ENCODE peak calls at places on chromosomes 3 and 15, in four cellular contexts. M is neuronal stem cell, S is upper lobe of right lung, C is right lobe of liver. P is an unnamed sample.

GRCh38 chr15:80844011-80844732 is 65.0 kb downstream of the CEMIP start:
- DNase-seq in C (no peak), S (no peak), M (no peak), P (no peak)

GRCh38 chr3:14600856-14601610 is 50.5 kb upstream of the CCDC174 start:
- DNase-seq in C (no peak), M (no peak), S (no peak), P (no peak)

GRCh38 chr3:147816770-147817169 is 407.6 kb downstream of the ZIC1 start:
- DNase-seq in M (no peak), C (peak; percentile 19), S (no peak), P (peak; percentile 76)

GRCh38 chr15:90184786-90185704 is 16.1 kb upstream of the SEMA4B start:
- DNase-seq in S (peak; percentile 89), C (peak; percentile 88), M (peak; percentile 51), P (peak; percentile 76)

GRCh38 chr15:62482715-62483429 is 317.8 kb upstream of the C2CD4B start:
- DNase-seq in M (peak; percentile 33), C (no peak), S (no peak), P (no peak)

GRCh38 chr3:126117786-126118185 is 33.9 kb upstream of the SLC41A3 start:
- DNase-seq in S (peak; percentile 46), M (no peak), C (no peak), P (no peak)

GRCh38 chr15:48470096-48470495 is 138.9 kb downstream of the DUT start:
- DNase-seq in S (no peak), M (no peak), C (no peak), P (no peak)

GRCh38 chr3:62332771-62333381 is 40.5 kb downstream of the FEZF2 start:
- DNase-seq in S (no peak), C (no peak), M (peak; percentile 15), P (peak; percentile 8)

GRCh38 chr15:90840954-90841353 is 27.4 kb upstream of the FURIN start:
- DNase-seq in S (no peak), C (no peak), M (no peak), P (no peak)

GRCh38 chr3:170745211-170745718 is 124.7 kb downstream of the RPL22L1 start:
- DNase-seq in S (no peak), M (no peak), C (no peak), P (no peak)

GRCh38 chr3:55885721-55886120 is 398.6 kb upstream of the WNT5A start:
- DNase-seq in M (no peak), C (no peak), S (no peak), P (no peak)

GRCh38 chr3:37814547-37814946 is 47.1 kb upstream of the CTDSPL start:
- DNase-seq in M (no peak), C (no peak), S (no peak), P (no peak)

GRCh38 chr15:65626856-65627255 is 5.1 kb downstream of the SLC24A1 start:
- DNase-seq in S (no peak), M (no peak), C (no peak), P (no peak)

GRCh38 chr3:16203031-16203430 is 28.6 kb downstream of the GALNT15 start:
- DNase-seq in M (no peak), C (no peak), S (no peak), P (no peak)

GRCh38 chr3:23325466-23326065 is 122.4 kb downstream of the UBE2E2 start:
- DNase-seq in M (no peak), C (no peak), S (no peak), P (no peak)

GRCh38 chr15:61299060-61299763 is 70.1 kb upstream of the RORA start:
- DNase-seq in C (no peak), S (no peak), M (no peak), P (no peak)

GRCh38 chr3:184085389-184085852 is 11.4 kb upstream of the HTR3E start:
- DNase-seq in C (no peak), M (no peak), S (no peak), P (no peak)

GRCh38 chr15:25619761-25620160 is 180.9 kb upstream of the UBE3A start:
- DNase-seq in M (no peak), C (no peak), S (no peak), P (no peak)

GRCh38 chr3:116391296-116392201 is 53.7 kb downstream of the LSAMP start:
- DNase-seq in M (no peak), C (peak; percentile 16), S (peak; percentile 57), P (no peak)

GRCh38 chr3:103308921-103309320 is 874.1 kb downstream of the ZPLD1 start:
- DNase-seq in M (no peak), C (no peak), S (no peak), P (no peak)

GRCh38 chr3:69665026-69665739 is 74.1 kb upstream of the MITF start:
- DNase-seq in M (no peak), S (no peak), C (no peak), P (peak; percentile 59)

GRCh38 chr3:184004483-184004882 is 13.2 kb downstream of the ABCC5 start:
- DNase-seq in C (no peak), M (no peak), S (no peak), P (no peak)

GRCh38 chr15:40087991-40088928 is 20.4 kb downstream of the BMF start:
- DNase-seq in C (peak; percentile 76), M (no peak), S (peak; percentile 60), P (no peak)

GRCh38 chr3:189967254-189967865 is 153.3 kb downstream of the P3H2 start:
- DNase-seq in S (no peak), C (no peak), M (peak; percentile 55), P (peak; percentile 48)

GRCh38 chr3:32778389-32778788 is 39.4 kb upstream of the TRIM71 start:
- DNase-seq in M (no peak), C (no peak), S (no peak), P (no peak)

GRCh38 chr15:25611603-25612002 is 172.8 kb upstream of the UBE3A start:
- DNase-seq in S (no peak), C (no peak), M (no peak), P (no peak)

GRCh38 chr3:64533565-64534317 is 154.1 kb downstream of the ADAMTS9 start:
- DNase-seq in M (peak; percentile 85), S (peak; percentile 87), C (peak; percentile 84), P (peak; percentile 77)

GRCh38 chr3:81393251-81393650 is 368.2 kb downstream of the GBE1 start:
- DNase-seq in C (no peak), M (no peak), S (no peak), P (no peak)

GRCh38 chr3:20422391-20422790 is 236.4 kb upstream of the SGO1 start:
- DNase-seq in M (no peak), C (no peak), S (no peak), P (no peak)

GRCh38 chr3:136545664-136546266 is 206.4 kb downstream of the STAG1 start:
- DNase-seq in C (no peak), M (no peak), S (no peak), P (no peak)

GRCh38 chr3:102024270-102024904 is 175.1 kb downstream of the NFKBIZ start:
- DNase-seq in M (no peak), C (no peak), S (no peak), P (no peak)

DNA sequence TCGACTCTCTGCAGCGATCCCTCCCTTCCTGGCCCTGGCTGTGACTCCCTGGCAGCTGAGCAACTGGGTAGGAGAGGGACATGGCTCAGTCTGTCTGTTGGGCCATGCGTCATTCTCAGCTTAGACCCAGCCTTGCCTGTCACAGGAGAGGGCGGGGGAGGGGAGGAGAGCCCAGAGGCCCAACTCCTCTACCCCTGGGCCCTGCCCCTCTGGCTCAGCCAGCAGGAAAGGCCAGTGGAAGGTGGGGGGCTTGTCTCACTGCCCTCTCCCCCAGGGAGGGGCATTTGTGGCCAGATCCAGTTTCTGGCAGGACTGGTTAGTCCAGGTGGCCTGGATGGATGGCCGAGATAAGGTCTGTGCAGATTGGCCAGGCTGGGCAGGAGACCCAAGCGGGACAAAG is 31.6 kb downstream of the DNAJB8 start:
- DNase-seq in M (no peak), C (no peak), S (no peak), P (no peak)
- H3K27me3 ChIP-seq in M (peaks cover 31% of the 10 kb centered on the region), C (peaks cover 4% of the 10 kb centered on the region), S (peaks cover 50% of the 10 kb centered on the region), P (peaks cover 22% of the 10 kb centered on the region)

GRCh38 chr15:73391128-73391864 is 22.5 kb upstream of the HCN4 start:
- DNase-seq in C (no peak), S (no peak), M (no peak), P (no peak)
- H3K27ac ChIP-seq in C (no peak overlapping the region), S (no peak overlapping the region), M (no peak overlapping the region), P (no peak overlapping the region)

GRCh38 chr3:44831241-44831640 is 30.5 kb upstream of the TMEM42 start:
- DNase-seq in S (no peak), C (no peak), M (no peak), P (no peak)
- H3K27me3 ChIP-seq in S (no peaks in the 10 kb centered on the region), C (no peaks in the 10 kb centered on the region), M (no peaks in the 10 kb centered on the region), P (no peaks in the 10 kb centered on the region)

GRCh38 chr3:52429779-52430415 is 15.0 kb downstream of the SEMA3G start:
- DNase-seq in M (no peak), C (no peak), S (peak; percentile 40), P (no peak)

GRCh38 chr3:52431459-52432223 is 13.3 kb downstream of the SEMA3G start:
- DNase-seq in S (no peak), M (no peak), C (no peak), P (no peak)

GRCh38 chr3:52429031-52429430 is 15.9 kb downstream of the SEMA3G start:
- DNase-seq in S (peak; percentile 37), M (no peak), C (no peak), P (no peak)

GRCh38 chr3:52430416-52430810 is 14.5 kb downstream of the SEMA3G start:
- DNase-seq in M (no peak), C (no peak), S (no peak), P (no peak)

DNA sequence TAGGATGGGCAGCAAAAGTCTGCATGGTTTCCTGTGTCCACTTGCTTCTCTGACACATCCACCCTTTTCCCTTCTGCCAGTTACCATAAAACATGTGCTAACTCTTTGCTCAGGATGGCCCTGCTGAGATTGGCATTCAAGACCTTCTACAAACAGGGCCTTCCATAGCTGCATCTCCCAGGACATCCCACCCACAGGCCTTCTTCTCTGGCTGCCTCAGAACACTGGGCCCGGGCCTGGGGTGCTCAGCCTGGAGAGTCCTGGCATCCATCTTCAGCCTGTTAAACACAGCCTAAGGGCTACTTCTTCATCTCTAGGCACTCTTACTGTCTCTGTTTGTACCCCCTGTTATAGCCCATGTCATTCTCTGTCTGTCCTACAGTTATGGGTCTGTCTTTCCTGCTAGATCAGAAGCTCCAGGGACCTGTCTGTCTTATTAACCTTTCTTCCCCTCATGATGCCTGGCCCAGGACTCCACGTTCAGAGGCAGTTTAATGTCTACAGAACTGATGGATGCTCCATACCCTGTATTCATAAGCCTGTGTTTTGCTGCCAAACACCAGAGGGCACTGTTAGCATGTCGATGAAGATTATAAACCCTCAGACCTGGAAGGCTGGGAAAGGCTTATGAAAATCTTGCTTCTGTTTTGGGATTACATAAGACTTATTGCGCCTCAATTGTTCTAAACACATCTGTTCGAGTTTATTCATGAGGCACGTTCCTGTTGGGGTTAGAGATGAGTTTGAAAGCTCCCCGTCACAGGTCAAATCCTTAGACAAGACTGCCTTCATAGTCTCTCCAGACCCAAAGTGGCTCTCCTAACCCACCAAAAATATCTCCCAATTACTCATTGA is 16.5 kb downstream of the SEMA3G start:
- DNase-seq in C (no peak), S (peak; percentile 37), M (peak; percentile 53), P (peak; percentile 73)
- H3K27ac ChIP-seq in C (no peak overlapping the region), S (no peak overlapping the region), M (no peak overlapping the region), P (no peak overlapping the region)